ENCODE peak calls at places on chromosomes 6 and 20, in seven cellular contexts. K is neural progenitor cell, D is AG04450, T is kidney, L is testis, Z is A673, U is HCT116. P is an unnamed sample.

GRCh38 chr6:40937491-40937890 is 101.5 kb downstream of the UNC5CL start:
- DNase-seq in K (no peak), L (no peak), T (no peak), Z (no peak), D (no peak), U (no peak), P (no peak)

GRCh38 chr6:15754035-15754705 is 91.3 kb upstream of the DTNBP1 start:
- DNase-seq in D (no peak), Z (peak; percentile 30), L (no peak), T (no peak), U (no peak), K (no peak), P (no peak)

GRCh38 chr6:168968228-168968627 is 285.4 kb downstream of the THBS2 start:
- DNase-seq in U (no peak), D (no peak), T (peak; percentile 73), Z (peak; percentile 81), K (peak; percentile 7), L (no peak), P (no peak)

GRCh38 chr6:167815296-167815980 is 11.3 kb upstream of the AFDN start:
- DNase-seq in Z (no peak), D (no peak), K (no peak), U (no peak), L (no peak), T (no peak), P (peak; percentile 72)

GRCh38 chr6:128337619-128338018 is 182.8 kb downstream of the PTPRK start:
- DNase-seq in L (no peak), U (no peak), T (no peak), Z (no peak), D (no peak), K (no peak), P (no peak)

GRCh38 chr6:112128208-112128607 is 40.8 kb downstream of the FAM229B start:
- DNase-seq in D (no peak), U (no peak), K (no peak), T (no peak), Z (no peak), L (no peak), P (no peak)

GRCh38 chr6:132136976-132137375 is 185.8 kb upstream of the CCN2 start:
- DNase-seq in K (no peak), T (no peak), D (no peak), U (no peak), L (no peak), Z (no peak), P (no peak)

GRCh38 chr6:108174371-108175175 is 8.8 kb downstream of the NR2E1 start:
- DNase-seq in Z (no peak), T (no peak), U (no peak), K (peak; percentile 91), L (no peak), D (no peak), P (no peak)

GRCh38 chr6:18488526-18489270 is 101.5 kb downstream of the RNF144B start:
- DNase-seq in K (no peak), Z (no peak), D (no peak), U (no peak), L (no peak), T (no peak), P (no peak)

GRCh38 chr20:49843139-49843538 is 30.5 kb downstream of the SLC9A8 start:
- DNase-seq in L (no peak), D (no peak), U (no peak), K (no peak), T (no peak), Z (no peak), P (no peak)

GRCh38 chr6:89117285-89118108 is at the start of gene SRSF12:
- DNase-seq in T (peak; percentile 82), L (peak; percentile 41), Z (peak; percentile 63), U (no peak), K (peak; percentile 85), D (no peak), P (peak; percentile 78)

GRCh38 chr6:89118931-89119330 is 1.1 kb upstream of the SRSF12 start:
- DNase-seq in L (no peak), U (no peak), K (no peak), Z (peak; percentile 15), T (no peak), D (no peak), P (no peak)

GRCh38 chr6:89120371-89120770 is 2.5 kb upstream of the SRSF12 start:
- DNase-seq in U (no peak), K (no peak), L (no peak), Z (no peak), T (no peak), D (no peak), P (no peak)

GRCh38 chr6:89121934-89122333 is 4.1 kb upstream of the SRSF12 start:
- DNase-seq in T (no peak), U (no peak), Z (no peak), L (no peak), D (no peak), K (no peak), P (no peak)

GRCh38 chr6:89122625-89123024 is 4.8 kb upstream of the SRSF12 start:
- DNase-seq in Z (peak; percentile 74), T (no peak), L (no peak), D (no peak), U (peak; percentile 21), K (peak; percentile 38), P (no peak)
- TF ChIP-seq CTCF in Z (peak; percentile 72), T (peak; percentile 50), L (peak; percentile 26), D (peak; percentile 70), U (peak; percentile 38), K (peak; percentile 61), P (peak; percentile 45)

DNA sequence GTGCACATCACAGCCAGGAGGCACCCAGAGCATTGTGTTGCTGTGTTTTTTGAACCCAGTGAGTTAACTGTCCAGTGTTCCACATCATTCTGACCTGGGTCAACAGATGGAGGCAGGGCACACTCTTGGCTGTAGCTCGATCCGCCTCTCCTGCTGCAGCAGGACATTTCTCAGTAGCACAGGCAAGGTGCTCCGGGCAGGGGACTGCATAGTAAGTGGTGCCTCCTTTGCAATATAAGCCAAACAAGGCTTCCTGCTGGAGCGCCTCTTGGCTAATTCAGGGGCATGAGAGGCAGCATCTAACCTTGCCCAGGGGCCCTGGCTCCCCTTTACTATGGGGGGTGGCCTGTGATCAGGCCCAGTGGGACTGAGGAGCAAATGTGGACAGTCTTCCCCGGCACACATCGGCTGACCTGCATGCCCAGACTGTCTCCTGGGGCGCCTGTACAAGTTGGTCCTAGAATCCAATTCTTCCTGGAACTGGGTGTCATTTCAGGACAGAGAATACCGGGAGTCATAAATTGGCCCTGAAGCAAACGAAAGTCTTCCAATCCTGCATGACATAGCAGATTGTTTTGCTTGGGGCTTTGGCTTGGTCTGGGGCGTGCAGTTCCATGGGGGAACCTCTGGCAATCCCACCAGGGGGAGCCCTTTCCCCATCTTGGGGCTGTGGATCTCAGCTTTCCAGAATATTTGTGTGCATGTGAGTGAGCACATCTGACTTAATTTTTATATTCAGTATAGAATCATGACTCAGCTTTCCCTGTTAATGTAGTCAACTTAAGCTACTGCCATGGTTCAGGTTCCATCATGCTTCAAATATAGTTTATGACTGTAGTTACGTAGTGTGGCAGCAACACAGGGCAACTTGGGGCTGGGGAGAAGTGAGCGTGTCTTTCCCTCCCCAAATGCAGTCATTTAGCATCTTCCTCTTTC is 56.0 kb upstream of the DDR1 start:
- DNase-seq in K (peak; percentile 85), U (no peak), T (peak; percentile 93), L (peak; percentile 92), Z (peak; percentile 90), D (peak; percentile 84), P (peak; percentile 88)
- H3K27ac ChIP-seq in K (no peak overlapping the region), U (peak overlapping the region; percentile 22), T (peak overlapping the region; percentile 33), L (peak overlapping the region; percentile 7), Z (peak overlapping the region; percentile 40), D (peak overlapping the region; percentile 78), P (peak overlapping the region; percentile 69)

GRCh38 chr6:17200395-17200794 is 80.8 kb upstream of the RBM24 start:
- DNase-seq in D (no peak), U (no peak), K (peak; percentile 58), T (no peak), Z (no peak), L (peak; percentile 38), P (no peak)
- TF ChIP-seq CTCF in D (peak; percentile 5), U (peak; percentile 31), K (peak; percentile 48), T (no peak), Z (peak; percentile 22), L (no peak), P (no peak)

DNA sequence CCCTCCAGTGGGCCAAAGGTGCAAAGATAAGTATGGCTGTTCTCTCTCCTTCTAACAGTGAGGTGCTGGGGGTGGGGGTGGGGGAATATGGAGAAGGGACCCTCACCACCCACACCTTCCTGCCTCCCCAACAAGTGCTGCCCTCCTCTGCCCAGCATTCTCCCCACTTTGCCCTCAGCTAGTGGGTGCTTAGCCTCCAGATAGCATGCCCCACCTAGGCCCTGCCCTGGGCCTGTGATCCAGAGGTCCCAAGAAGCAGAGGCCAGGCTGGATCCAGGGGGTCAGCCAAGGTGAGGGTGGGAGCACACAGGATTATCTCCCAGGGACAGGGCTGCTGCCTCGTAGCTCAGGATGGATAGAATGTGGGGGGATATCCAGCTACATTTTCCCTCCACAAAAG is 1.2 kb downstream of the ADISSP start:
- DNase-seq in K (no peak), T (peak; percentile 51), Z (no peak), D (no peak), U (no peak), L (no peak), P (no peak)
- H3K27ac ChIP-seq in K (no peak overlapping the region), T (no peak overlapping the region), Z (peak overlapping the region; percentile 50), D (no peak overlapping the region), U (peak overlapping the region; percentile 65), L (no peak overlapping the region), P (no peak overlapping the region)

GRCh38 chr20:24533449-24533848 is 64.0 kb downstream of the SYNDIG1 start:
- DNase-seq in L (no peak), U (no peak), K (no peak), Z (no peak), T (no peak), D (no peak), P (no peak)
- TF ChIP-seq CTCF in L (no peak), U (no peak), K (no peak), Z (peak; percentile 21), T (no peak), D (no peak), P (no peak)

GRCh38 chr20:53352727-53353440 is 240.8 kb downstream of the ZNF217 start:
- DNase-seq in D (no peak), L (no peak), Z (no peak), K (no peak), U (no peak), T (no peak), P (no peak)
- H3K27ac ChIP-seq in D (no peak overlapping the region), L (no peak overlapping the region), Z (no peak overlapping the region), K (no peak overlapping the region), U (no peak overlapping the region), T (no peak overlapping the region), P (no peak overlapping the region)

DNA sequence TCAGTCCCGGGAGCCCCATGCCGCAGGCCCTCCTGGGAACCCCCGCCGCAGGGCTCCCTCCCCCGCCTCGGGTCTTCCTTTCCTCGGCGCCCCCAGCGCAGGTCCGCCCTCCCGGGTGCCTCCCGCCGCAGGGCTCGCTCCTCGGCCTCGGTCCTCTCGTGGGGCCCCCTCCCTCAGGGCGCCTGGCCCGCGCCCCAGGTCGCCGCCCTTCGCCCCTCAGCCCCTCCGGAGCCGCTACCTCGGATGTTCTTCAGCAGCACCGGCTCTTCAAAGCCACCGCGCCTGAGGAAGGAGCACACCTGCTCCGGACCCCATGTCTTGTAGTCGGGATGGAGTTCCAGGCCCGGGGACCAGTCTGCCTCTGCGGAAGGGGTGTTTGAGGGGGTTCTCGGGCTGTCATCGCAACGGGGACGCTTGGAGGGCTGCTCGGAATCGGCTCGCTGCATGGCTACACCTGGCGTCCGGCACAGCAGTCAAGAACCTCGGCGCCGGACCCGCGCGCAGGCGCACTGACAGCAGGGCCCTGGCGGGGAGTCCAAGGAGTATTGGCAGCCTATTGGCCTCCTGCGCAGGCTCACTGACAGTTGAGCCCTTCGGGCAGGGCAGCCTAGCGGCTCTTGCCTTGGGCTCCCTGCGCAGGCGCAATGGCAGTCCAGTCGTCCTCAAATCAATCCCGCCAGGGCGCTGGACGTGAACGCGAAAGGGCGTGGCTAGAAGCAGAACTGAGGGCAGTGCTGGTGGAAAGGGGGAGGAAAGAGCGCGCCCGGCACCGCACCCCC is at the start of gene SAMHD1:
- DNase-seq in Z (peak; percentile 92), D (peak; percentile 98), T (peak; percentile 99), U (peak; percentile 96), L (peak; percentile 97), K (peak; percentile 99), P (peak; percentile 99)
- TF ChIP-seq CTCF in Z (no peak), D (no peak), T (peak; percentile 2), U (no peak), L (no peak), K (no peak), P (peak; percentile 9)

P was measured in upper lobe of right lung.